ENCODE peak calls at places on chromosomes 3 and 15, in ten cellular contexts. G, N, X, C, S, I, V, T, J and U are unnamed samples.
A peak's percentile ranks its signal among the peaks of the same experiment; 100 is the strongest.

GRCh38 chr15:31267161-31268107 is 59.2 kb upstream of the KLF13 start:
- DNase-seq in G (no peak), N (peak; percentile 37), X (no peak), C (peak; percentile 2), S (no peak), I (peak; percentile 28), V (no peak), T (no peak), J (no peak), U (peak; percentile 27)

GRCh38 chr3:76353683-76354082 is 568.3 kb upstream of the ZNF717 start:
- DNase-seq in G (no peak), N (no peak), X (no peak), C (no peak), S (no peak), I (no peak), V (no peak), T (no peak), J (no peak), U (no peak)

GRCh38 chr15:70258369-70259029 is 160.8 kb upstream of the TLE3 start:
- DNase-seq in G (no peak), N (peak; percentile 95), X (no peak), C (no peak), S (no peak), I (no peak), V (peak; percentile 36), T (no peak), J (no peak), U (no peak)

GRCh38 chr15:87623832-87624231 is 632.7 kb downstream of the NTRK3 start:
- DNase-seq in G (no peak), N (peak; percentile 18), X (peak; percentile 21), C (peak; percentile 39), S (no peak), I (no peak), V (no peak), T (no peak), J (no peak), U (no peak)

GRCh38 chr15:85280203-85280602 is 100.2 kb upstream of the AKAP13 start:
- DNase-seq in G (no peak), N (no peak), X (no peak), C (no peak), S (no peak), I (no peak), V (no peak), T (no peak), J (no peak), U (no peak)

GRCh38 chr3:144622845-144623244 is 651.2 kb downstream of the DIPK2A start:
- DNase-seq in G (no peak), N (peak; percentile 17), X (no peak), C (no peak), S (no peak), I (no peak), V (no peak), T (no peak), J (no peak), U (no peak)

GRCh38 chr3:102346897-102347296 is 87.9 kb upstream of the ZPLD1 start:
- DNase-seq in G (no peak), N (no peak), X (no peak), C (no peak), S (no peak), I (no peak), V (no peak), T (no peak), J (no peak), U (no peak)

GRCh38 chr3:171753025-171753472 is 57.2 kb downstream of the PLD1 start:
- DNase-seq in G (peak; percentile 38), N (no peak), X (peak; percentile 44), C (no peak), S (peak; percentile 10), I (no peak), V (no peak), T (peak; percentile 69), J (no peak), U (no peak)

GRCh38 chr3:125322166-125322565 is 53.0 kb downstream of the ZNF148 start:
- DNase-seq in G (no peak), N (no peak), X (peak; percentile 43), C (no peak), S (no peak), I (no peak), V (no peak), T (peak; percentile 48), J (peak; percentile 34), U (no peak)

GRCh38 chr15:61584410-61584809 is 355.3 kb upstream of the RORA start:
- DNase-seq in G (peak; percentile 47), N (peak; percentile 20), X (no peak), C (peak; percentile 10), S (no peak), I (no peak), V (no peak), T (peak; percentile 10), J (no peak), U (no peak)

GRCh38 chr3:15726043-15726442 is 71.7 kb downstream of the ANKRD28 start:
- DNase-seq in G (no peak), N (no peak), X (no peak), C (no peak), S (no peak), I (no peak), V (no peak), T (no peak), J (peak; percentile 8), U (no peak)

GRCh38 chr15:78934063-78935023 is 10.5 kb downstream of the CTSH start:
- DNase-seq in G (no peak), N (no peak), X (no peak), C (no peak), S (no peak), I (no peak), V (no peak), T (peak; percentile 28), J (no peak), U (no peak)

DNA sequence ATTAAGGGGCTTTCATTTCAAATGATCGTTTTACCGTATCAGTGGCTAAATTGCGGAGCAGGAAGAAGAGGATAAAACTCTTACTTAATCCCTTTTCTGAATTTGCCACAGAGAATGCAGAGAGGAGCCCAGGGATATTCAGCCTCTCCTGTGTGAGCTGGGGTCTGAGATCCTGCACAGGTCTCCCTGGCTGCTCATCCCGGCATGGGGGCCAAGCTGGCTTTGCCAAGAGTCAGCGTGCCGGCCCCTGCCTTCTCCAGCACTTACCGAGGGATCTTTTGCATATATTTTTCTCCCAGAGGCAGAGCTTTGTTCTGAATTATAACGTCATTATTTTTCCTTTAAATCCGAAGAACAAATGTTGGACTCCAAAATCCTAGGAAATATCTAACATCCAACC is 239.6 kb upstream of the THBS1 start:
- DNase-seq in G (no peak), N (no peak), X (no peak), C (peak; percentile 57), S (no peak), I (no peak), V (no peak), T (no peak), J (no peak), U (no peak)
- TF ChIP-seq CTCF in G (no peak), N (no peak), X (no peak), C (no peak), S (no peak), I (no peak), V (no peak), T (no peak), J (no peak), U (no peak)

DNA sequence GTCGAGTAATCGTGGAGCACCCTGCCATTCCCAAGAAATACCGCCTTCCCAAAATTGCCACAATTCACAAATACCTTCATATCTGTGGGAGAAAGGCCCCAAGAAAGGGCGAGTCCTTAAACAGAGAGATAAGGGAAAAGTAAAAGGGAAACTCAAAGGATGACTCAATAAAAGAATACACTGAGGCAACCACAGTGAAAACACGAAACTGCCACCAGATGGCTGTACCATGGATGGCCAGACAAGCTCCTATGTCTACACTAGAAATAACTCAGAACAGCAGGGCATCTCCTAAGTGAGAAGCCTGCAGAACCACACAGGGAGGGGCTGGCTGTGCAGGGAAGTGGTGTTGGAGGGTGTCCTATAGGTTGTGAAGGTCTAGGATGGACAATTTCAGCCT is 25.0 kb downstream of the SRGAP3 start:
- DNase-seq in G (no peak), N (peak; percentile 32), X (no peak), C (no peak), S (no peak), I (no peak), V (no peak), T (peak; percentile 7), J (no peak), U (no peak)
- TF ChIP-seq CTCF in G (no peak), N (no peak), X (no peak), C (no peak), S (no peak), I (peak; percentile 25), V (no peak), T (no peak), J (no peak), U (no peak)

DNA sequence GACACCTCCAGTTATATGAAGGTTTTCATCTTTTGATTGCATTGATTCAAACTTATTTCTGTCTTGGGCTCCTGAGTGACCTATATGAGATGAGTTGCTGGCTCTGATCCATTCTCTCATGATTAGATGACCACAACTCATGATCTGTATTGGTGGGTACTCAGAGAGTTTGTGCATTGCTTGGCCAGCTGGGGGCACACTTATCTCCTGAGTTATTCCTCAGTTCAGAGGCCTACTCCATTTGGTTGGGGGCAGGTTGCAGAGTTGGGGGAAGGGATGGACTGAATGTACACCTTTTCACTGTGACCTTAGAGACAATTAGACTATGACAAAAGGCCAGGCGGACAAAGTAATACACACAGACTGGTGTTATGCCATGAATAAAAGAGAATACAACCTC is 166.2 kb upstream of the SEMA6D start:
- DNase-seq in G (no peak), N (no peak), X (peak; percentile 30), C (peak; percentile 55), S (no peak), I (no peak), V (peak; percentile 18), T (no peak), J (no peak), U (no peak)
- TF ChIP-seq CTCF in G (no peak), N (peak; percentile 18), X (peak; percentile 51), C (peak; percentile 61), S (no peak), I (no peak), V (no peak), T (peak; percentile 5), J (peak; percentile 18), U (no peak)

GRCh38 chr3:129166579-129167332 is 5.9 kb upstream of the ISY1 start:
- DNase-seq in G (no peak), N (no peak), X (no peak), C (no peak), S (no peak), I (no peak), V (no peak), T (no peak), J (no peak), U (no peak)

GRCh38 chr3:129160891-129161859 is at the start of gene ISY1:
- DNase-seq in G (peak; percentile 96), N (peak; percentile 96), X (peak; percentile 91), C (peak; percentile 97), S (peak; percentile 54), I (peak; percentile 90), V (peak; percentile 90), T (peak; percentile 98), J (peak; percentile 91), U (peak; percentile 75)

GRCh38 chr3:129164500-129164899 is 3.6 kb upstream of the ISY1 start:
- DNase-seq in G (no peak), N (no peak), X (no peak), C (no peak), S (no peak), I (no peak), V (no peak), T (no peak), J (no peak), U (no peak)

GRCh38 chr3:129161860-129162271 is 1.0 kb upstream of the ISY1 start:
- DNase-seq in G (peak; percentile 39), N (peak; percentile 56), X (no peak), C (peak; percentile 27), S (no peak), I (no peak), V (no peak), T (no peak), J (no peak), U (no peak)

GRCh38 chr3:129162729-129163579 is 2.1 kb upstream of the ISY1 start:
- DNase-seq in G (no peak), N (peak; percentile 58), X (no peak), C (peak; percentile 51), S (no peak), I (no peak), V (no peak), T (no peak), J (no peak), U (no peak)
- TF ChIP-seq CTCF in G (no peak), N (peak; percentile 43), X (peak; percentile 34), C (peak; percentile 40), S (no peak), I (no peak), V (no peak), T (peak; percentile 20), J (peak; percentile 45), U (no peak)